ENCODE peak calls at places on chromosomes 6 and 20, in four cellular contexts. Q is esophagus squamous epithelium, Y is right lobe of liver, L is breast epithelium. T is an unnamed sample.

GRCh38 chr6:137309078-137309762 is 90.0 kb upstream of the IFNGR1 start:
- DNase-seq in Q (no peak), Y (peak; percentile 85), L (peak; percentile 78), T (peak; percentile 81)

GRCh38 chr20:31497838-31498540 is 16.3 kb upstream of the HM13 start:
- DNase-seq in Q (no peak), Y (no peak), L (no peak), T (peak; percentile 84)

GRCh38 chr6:42394881-42395620 is 56.7 kb downstream of the TRERF1 start:
- DNase-seq in Q (no peak), Y (peak; percentile 39), L (no peak), T (no peak)

GRCh38 chr6:3311798-3312197 is 53.1 kb downstream of the PSMG4 start:
- DNase-seq in Q (no peak), Y (peak; percentile 19), L (no peak), T (no peak)

GRCh38 chr6:25050356-25050755 is 114.6 kb upstream of the RIPOR2 start:
- DNase-seq in Q (no peak), Y (no peak), L (no peak), T (no peak)

GRCh38 chr20:63294536-63294900 is 1.5 kb downstream of the COL20A1 start:
- DNase-seq in Q (no peak), Y (no peak), L (no peak), T (no peak)

GRCh38 chr6:118551673-118552063 is 3.6 kb downstream of the PLN start:
- DNase-seq in Q (no peak), Y (no peak), L (no peak), T (no peak)

GRCh38 chr6:141677598-141678211 is 455.0 kb upstream of the GJE1 start:
- DNase-seq in Q (no peak), Y (no peak), L (no peak), T (no peak)

GRCh38 chr20:8951136-8951535 is 117.8 kb upstream of the PLCB4 start:
- DNase-seq in Q (no peak), Y (no peak), L (no peak), T (no peak)

GRCh38 chr6:21664263-21665081 is 70.9 kb downstream of the SOX4 start:
- DNase-seq in Q (no peak), Y (no peak), L (peak; percentile 62), T (peak; percentile 84)

GRCh38 chr6:29956518-29956917 is 14.2 kb downstream of the HLA-A start:
- DNase-seq in Q (no peak), Y (no peak), L (no peak), T (peak; percentile 75)

GRCh38 chr20:36060676-36061075 is 92.3 kb downstream of the CNBD2 start:
- DNase-seq in Q (no peak), Y (no peak), L (no peak), T (no peak)

GRCh38 chr6:18545726-18546125 is 158.6 kb downstream of the RNF144B start:
- DNase-seq in Q (no peak), Y (no peak), L (no peak), T (no peak)

GRCh38 chr20:45459606-45460005 is 9.9 kb upstream of the WFDC2 start:
- DNase-seq in Q (no peak), Y (no peak), L (no peak), T (no peak)

GRCh38 chr6:30645989-30646388 is 944 bp upstream of the C6orf136 start:
- DNase-seq in Q (no peak), Y (no peak), L (no peak), T (no peak)

GRCh38 chr6:127136786-127137185 is 18.3 kb downstream of the RSPO3 start:
- DNase-seq in Q (no peak), Y (no peak), L (no peak), T (no peak)

GRCh38 chr6:39938773-39939381 is 4.6 kb upstream of the MOCS1 start:
- DNase-seq in Q (no peak), Y (peak; percentile 88), L (no peak), T (no peak)

GRCh38 chr6:165049362-165049761 is 260.0 kb downstream of the C6orf118 start:
- DNase-seq in Q (no peak), Y (peak; percentile 79), L (no peak), T (no peak)

GRCh38 chr6:14863896-14864850 is 381.7 kb upstream of the JARID2 start:
- DNase-seq in Q (no peak), Y (no peak), L (no peak), T (no peak)

GRCh38 chr20:43725666-43726065 is 1.1 kb downstream of the GTSF1L start:
- DNase-seq in Q (no peak), Y (no peak), L (no peak), T (no peak)

GRCh38 chr20:62924567-62925419 is 1.5 kb downstream of the DIDO1 start:
- DNase-seq in Q (no peak), Y (peak; percentile 62), L (peak; percentile 54), T (no peak)

GRCh38 chr20:25318471-25319240 is 70.8 kb downstream of the PYGB start:
- DNase-seq in Q (no peak), Y (peak; percentile 31), L (no peak), T (peak; percentile 57)

GRCh38 chr20:43983359-43983758 is 68.7 kb downstream of the TOX2 start:
- DNase-seq in Q (no peak), Y (no peak), L (no peak), T (no peak)

GRCh38 chr6:70051197-70051596 is 184.8 kb downstream of the COL19A1 start:
- DNase-seq in Q (no peak), Y (no peak), L (no peak), T (no peak)

GRCh38 chr6:28929887-28930620 is 6.3 kb upstream of the TRIM27 start:
- DNase-seq in Q (no peak), Y (no peak), L (no peak), T (no peak)
- H3K27ac ChIP-seq in Q (no peak overlapping the region), Y (no peak overlapping the region), L (no peak overlapping the region), T (no peak overlapping the region)

GRCh38 chr6:170532867-170533488 is 20.1 kb downstream of the PSMB1 start:
- DNase-seq in Q (no peak), Y (no peak), L (no peak), T (no peak)
- H3K36me3 ChIP-seq in Q (peaks cover 34% of the 10 kb centered on the region), Y (peaks cover 47% of the 10 kb centered on the region), L (peaks cover 8% of the 10 kb centered on the region), T (peaks cover 45% of the 10 kb centered on the region)

GRCh38 chr6:90074161-90074560 is 179.9 kb downstream of the GJA10 start:
- DNase-seq in Q (no peak), Y (no peak), L (no peak), T (no peak)

GRCh38 chr6:90072961-90073464 is 178.7 kb downstream of the GJA10 start:
- DNase-seq in Q (no peak), Y (no peak), L (no peak), T (no peak)

GRCh38 chr6:90076471-90076870 is 182.2 kb downstream of the GJA10 start:
- DNase-seq in Q (no peak), Y (no peak), L (no peak), T (no peak)

GRCh38 chr6:90068835-90069478 is 174.7 kb downstream of the GJA10 start:
- DNase-seq in Q (no peak), Y (no peak), L (no peak), T (no peak)

DNA sequence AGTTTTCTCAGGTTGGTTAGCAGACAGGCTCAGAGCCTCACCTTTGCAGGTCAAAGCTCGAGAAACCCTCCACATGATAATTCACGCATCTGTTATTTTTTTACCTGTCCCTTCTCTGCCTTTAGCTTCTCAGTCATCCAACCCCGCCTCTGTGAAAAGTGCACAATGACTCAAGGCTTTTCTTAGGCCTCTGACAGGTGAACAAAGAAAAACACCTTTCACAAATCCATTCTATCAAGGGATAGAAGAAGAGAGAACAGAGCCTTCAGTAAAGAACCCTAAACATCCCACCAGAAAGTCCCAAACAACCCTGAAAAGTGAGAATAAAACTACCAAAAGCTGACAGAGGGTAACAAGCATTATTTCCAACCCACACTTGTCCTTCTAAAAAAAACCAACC is 178.2 kb downstream of the GJA10 start:
- DNase-seq in Q (no peak), Y (no peak), L (no peak), T (no peak)
- TF ChIP-seq CTCF in Q (no peak), Y (no peak), L (no peak), T (no peak)

DNA sequence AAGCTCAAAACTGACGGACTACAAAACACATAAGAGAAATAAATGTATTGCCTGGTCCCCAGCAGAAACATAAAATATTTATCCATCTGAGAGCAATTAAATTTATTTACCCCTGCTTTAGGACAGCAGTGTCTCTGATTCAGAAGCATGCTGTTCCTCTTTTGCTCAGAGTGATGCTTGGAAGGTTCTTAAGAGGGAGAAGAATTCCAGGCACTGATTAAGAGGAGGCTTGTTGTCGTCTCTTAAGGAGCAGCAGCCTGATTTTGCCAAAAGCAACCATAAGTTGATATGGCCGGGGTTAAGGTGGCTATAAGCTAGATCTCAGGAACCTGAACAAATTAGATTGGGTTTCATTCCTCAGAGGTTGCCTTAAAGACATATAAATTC is 25.8 kb downstream of the CAP2 start:
- DNase-seq in Q (no peak), Y (no peak), L (no peak), T (no peak)
- H3K27ac ChIP-seq in Q (peak overlapping the region; percentile 48), Y (no peak overlapping the region), L (no peak overlapping the region), T (no peak overlapping the region)

DNA sequence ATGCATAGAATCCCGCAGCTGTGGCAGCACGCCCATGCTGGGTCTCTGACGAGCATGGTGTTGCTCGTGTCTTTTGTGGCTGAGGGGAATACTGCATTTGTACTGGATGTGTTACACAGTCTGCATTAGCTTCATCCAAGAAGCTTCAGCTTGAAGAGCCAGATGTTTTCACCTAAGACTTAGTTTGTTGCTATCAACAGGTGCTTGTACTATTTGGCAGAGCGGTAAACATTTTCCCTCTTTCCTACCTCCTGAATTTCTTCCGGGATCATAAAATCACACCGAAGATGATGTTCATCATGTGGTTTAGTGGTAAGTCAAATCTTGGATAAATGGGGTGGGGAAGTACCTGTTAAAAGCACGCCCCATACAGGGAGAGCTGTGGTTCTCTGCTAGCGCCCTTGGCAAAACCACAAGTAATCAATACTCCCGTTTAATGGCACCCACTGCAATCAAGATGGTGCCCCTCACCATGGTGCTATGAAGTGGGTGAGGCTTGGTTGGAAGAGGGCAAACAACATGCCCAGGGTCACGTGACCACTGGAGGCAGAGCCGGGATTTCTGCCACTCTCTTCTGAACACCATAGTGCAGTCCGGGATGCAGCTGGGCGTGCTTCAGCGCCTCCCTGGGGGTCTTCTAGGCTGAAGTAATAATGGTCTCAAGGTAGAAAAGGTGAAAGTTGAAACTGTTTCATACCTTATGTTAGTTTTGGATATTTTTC is 34.4 kb downstream of the SPATA2 start:
- DNase-seq in Q (no peak), Y (no peak), L (no peak), T (no peak)
- H3K36me3 ChIP-seq in Q (peaks cover 27% of the 10 kb centered on the region), Y (peaks cover 4% of the 10 kb centered on the region), L (peaks cover 5% of the 10 kb centered on the region), T (peaks cover 14% of the 10 kb centered on the region)

GRCh38 chr6:52975580-52975979 is 19.5 kb downstream of the GSTA4 start:
- DNase-seq in Q (no peak), Y (no peak), L (no peak), T (no peak)
- TF ChIP-seq CTCF in Q (no peak), Y (no peak), L (no peak), T (no peak)

GRCh38 chr6:8075185-8075584 is 11.0 kb upstream of the BLOC1S5 start:
- DNase-seq in Q (no peak), Y (no peak), L (no peak), T (no peak)
- H3K27ac ChIP-seq in Q (no peak overlapping the region), Y (no peak overlapping the region), L (no peak overlapping the region), T (no peak overlapping the region)

GRCh38 chr20:5977223-5977622 is 26.8 kb downstream of the MCM8 start:
- DNase-seq in Q (no peak), Y (no peak), L (no peak), T (no peak)
- H3K36me3 ChIP-seq in Q (no peaks in the 10 kb centered on the region), Y (no peaks in the 10 kb centered on the region), L (no peaks in the 10 kb centered on the region), T (no peaks in the 10 kb centered on the region)

DNA sequence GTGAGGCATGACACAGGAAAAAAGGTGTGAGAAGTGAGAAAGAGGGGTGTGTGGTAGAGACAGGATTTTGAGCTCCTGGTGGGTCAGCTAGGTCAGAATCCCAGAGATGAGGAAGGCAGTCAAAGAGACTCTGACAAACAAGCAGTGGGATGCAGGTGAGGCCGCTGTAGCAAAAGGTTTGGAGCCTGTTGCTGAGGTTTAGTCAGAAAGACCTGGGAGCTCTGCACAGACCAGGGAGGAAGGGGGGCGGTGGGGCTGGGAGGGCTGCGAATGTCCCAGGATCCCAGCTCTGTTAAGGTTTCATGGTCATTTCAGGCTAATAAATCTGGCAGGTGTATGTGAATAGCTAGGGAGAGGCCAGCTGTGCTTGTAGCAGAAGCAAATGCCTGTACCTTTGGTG is 373.9 kb upstream of the SYNCRIP start:
- DNase-seq in Q (no peak), Y (no peak), L (no peak), T (no peak)
- TF ChIP-seq CTCF in Q (no peak), Y (no peak), L (no peak), T (no peak)